ENCODE peak calls at places on chromosomes 7 and 10, in nine cellular contexts. N, I, O, H, Z, B, F, S and P are unnamed samples.

GRCh38 chr7:41033526-41033925 is 669.4 kb downstream of the INHBA start:
- DNase-seq in H (no peak), N (no peak), Z (no peak), O (no peak), B (no peak), I (no peak), F (no peak), S (no peak), P (no peak)

GRCh38 chr10:4824791-4825310 is 1.2 kb upstream of the AKR1E2 start:
- DNase-seq in S (no peak), N (no peak), F (no peak), O (no peak), H (no peak), B (no peak), Z (no peak), I (no peak), P (no peak)

GRCh38 chr10:58414270-58415041 is 29.2 kb downstream of the TFAM start:
- DNase-seq in I (peak; percentile 59), N (no peak), S (no peak), H (peak; percentile 63), O (peak; percentile 20), Z (no peak), F (no peak), B (no peak), P (no peak)

GRCh38 chr7:964401-965231 is 10.1 kb upstream of the ADAP1 start:
- DNase-seq in B (no peak), Z (no peak), H (no peak), S (no peak), O (peak; percentile 55), F (no peak), I (no peak), N (no peak), P (no peak)

GRCh38 chr10:55374917-55375316 is 573.9 kb upstream of the PCDH15 start:
- DNase-seq in I (no peak), F (no peak), H (no peak), N (no peak), S (no peak), Z (no peak), O (no peak), B (no peak), P (no peak)

GRCh38 chr10:4678023-4678950 is 147.7 kb upstream of the AKR1E2 start:
- DNase-seq in N (no peak), O (no peak), B (no peak), F (no peak), I (no peak), S (no peak), Z (no peak), H (no peak), P (no peak)

GRCh38 chr10:88657901-88658300 is 6.3 kb upstream of the LIPF start:
- DNase-seq in B (no peak), S (no peak), I (no peak), N (no peak), H (no peak), O (no peak), F (no peak), Z (no peak), P (no peak)

GRCh38 chr10:14659626-14660196 is 115.0 kb downstream of the FAM107B start:
- DNase-seq in H (no peak), B (peak; percentile 9), I (no peak), N (peak; percentile 47), O (no peak), S (no peak), Z (peak; percentile 79), F (peak; percentile 50), P (no peak)

GRCh38 chr10:34228066-34228465 is 587.0 kb downstream of the PARD3 start:
- DNase-seq in H (no peak), S (no peak), F (no peak), O (no peak), I (no peak), Z (no peak), N (no peak), B (no peak), P (no peak)

GRCh38 chr7:55335786-55336185 is 29.4 kb upstream of the LANCL2 start:
- DNase-seq in B (no peak), S (no peak), H (no peak), F (no peak), O (no peak), N (no peak), Z (no peak), I (peak; percentile 65), P (no peak)

GRCh38 chr10:20877986-20878979 is 18.8 kb downstream of the NEBL start:
- DNase-seq in S (no peak), Z (no peak), B (no peak), N (no peak), H (no peak), I (no peak), O (no peak), F (no peak), P (no peak)

GRCh38 chr7:31069880-31070555 is 17.9 kb downstream of the ADCYAP1R1 start:
- DNase-seq in I (peak; percentile 14), H (no peak), Z (no peak), O (no peak), F (no peak), N (no peak), S (no peak), B (no peak), P (no peak)

GRCh38 chr10:72133517-72133916 is 45.2 kb upstream of the SPOCK2 start:
- DNase-seq in H (no peak), S (no peak), F (no peak), B (no peak), N (no peak), Z (no peak), I (no peak), O (no peak), P (no peak)